ENCODE peak calls at places on chromosomes 16 and 17, in nine cellular contexts. V, O, Q, P, M, G, S, T and I are unnamed samples.

GRCh38 chr17:77548967-77549366 is 408.2 kb downstream of the SEC14L1 start:
- DNase-seq in V (no peak), O (no peak), Q (no peak), P (no peak), M (no peak), G (no peak), S (no peak), T (no peak), I (no peak)

GRCh38 chr17:29866746-29867404 is 63.2 kb downstream of the SSH2 start:
- DNase-seq in V (no peak), O (no peak), Q (no peak), P (no peak), M (no peak), G (no peak), S (no peak), T (no peak), I (no peak)

GRCh38 chr17:47707056-47707791 is 13.3 kb downstream of the TBKBP1 start:
- DNase-seq in V (no peak), O (peak), Q (no peak), P (no peak), M (no peak), G (peak), S (peak), T (no peak), I (peak)

GRCh38 chr17:75096082-75096625 is 8.4 kb downstream of the SLC16A5 start:
- DNase-seq in V (no peak), O (peak), Q (no peak), P (peak), M (peak), G (peak), S (peak), T (no peak), I (no peak)

GRCh38 chr17:77036136-77036840 is 104.5 kb upstream of the SEC14L1 start:
- DNase-seq in V (no peak), O (no peak), Q (no peak), P (no peak), M (no peak), G (no peak), S (no peak), T (no peak), I (no peak)

GRCh38 chr17:82648165-82648668 is at the start of gene WDR45B:
- DNase-seq in V (peak), O (peak), Q (peak), P (peak), M (peak), G (peak), S (peak), T (peak), I (peak)

GRCh38 chr16:54597222-54597621 is 310.6 kb upstream of the IRX3 start:
- DNase-seq in V (no peak), O (no peak), Q (no peak), P (no peak), M (no peak), G (no peak), S (no peak), T (no peak), I (no peak)

GRCh38 chr17:82065193-82065637 is 389 bp downstream of the DUS1L start:
- DNase-seq in V (no peak), O (no peak), Q (no peak), P (no peak), M (no peak), G (peak), S (no peak), T (no peak), I (peak)

GRCh38 chr17:3011891-3012290 is 51.5 kb downstream of the OR1D5 start:
- DNase-seq in V (no peak), O (no peak), Q (no peak), P (no peak), M (no peak), G (no peak), S (no peak), T (no peak), I (no peak)

GRCh38 chr17:81480140-81480917 is 32.3 kb downstream of the ACTG1 start:
- DNase-seq in V (no peak), O (no peak), Q (peak), P (peak), M (no peak), G (peak), S (peak), T (no peak), I (no peak)

GRCh38 chr16:2150418-2151187 is 2.2 kb downstream of the RAB26 start:
- DNase-seq in V (peak), O (no peak), Q (no peak), P (peak), M (no peak), G (no peak), S (peak), T (no peak), I (no peak)

GRCh38 chr16:62041401-62041800 is 5.2 kb upstream of the CDH8 start:
- DNase-seq in V (no peak), O (peak), Q (peak), P (peak), M (no peak), G (no peak), S (no peak), T (peak), I (no peak)

GRCh38 chr16:82609140-82609539 is 17.6 kb upstream of the CDH13 start:
- DNase-seq in V (no peak), O (no peak), Q (no peak), P (no peak), M (peak), G (peak), S (no peak), T (no peak), I (no peak)

GRCh38 chr16:11619327-11619851 is 32.7 kb upstream of the LITAF start:
- DNase-seq in V (no peak), O (no peak), Q (no peak), P (no peak), M (no peak), G (no peak), S (no peak), T (no peak), I (no peak)

GRCh38 chr17:1714488-1714979 is 4.4 kb upstream of the TLCD2 start:
- DNase-seq in V (peak), O (peak), Q (peak), P (peak), M (peak), G (peak), S (peak), T (peak), I (peak)

GRCh38 chr17:72358465-72358864 is 237.6 kb downstream of the SOX9 start:
- DNase-seq in V (no peak), O (no peak), Q (no peak), P (peak), M (no peak), G (no peak), S (no peak), T (no peak), I (no peak)

GRCh38 chr16:11254913-11255736 is 879 bp downstream of the SOCS1 start:
- DNase-seq in V (peak), O (no peak), Q (no peak), P (no peak), M (peak), G (peak), S (peak), T (no peak), I (peak)

GRCh38 chr17:44503080-44503842 is at the start of gene GPATCH8:
- DNase-seq in V (peak), O (peak), Q (peak), P (peak), M (peak), G (peak), S (peak), T (peak), I (peak)

GRCh38 chr17:79968116-79968515 is 67.6 kb downstream of the TBC1D16 start:
- DNase-seq in V (no peak), O (no peak), Q (no peak), P (no peak), M (no peak), G (no peak), S (no peak), T (no peak), I (no peak)

GRCh38 chr17:1847191-1847590 is 17.4 kb downstream of the RPA1 start:
- DNase-seq in V (no peak), O (no peak), Q (no peak), P (no peak), M (peak), G (peak), S (no peak), T (no peak), I (no peak)

GRCh38 chr17:29753845-29754439 is 131.2 kb upstream of the CORO6 start:
- DNase-seq in V (no peak), O (no peak), Q (no peak), P (no peak), M (no peak), G (no peak), S (no peak), T (no peak), I (no peak)

GRCh38 chr17:41678907-41679739 is 9.6 kb upstream of the EIF1 start:
- DNase-seq in V (peak), O (no peak), Q (peak), P (peak), M (no peak), G (no peak), S (no peak), T (no peak), I (peak)

GRCh38 chr16:23670137-23670776 is 8.4 kb upstream of the PLK1 start:
- DNase-seq in V (peak), O (no peak), Q (peak), P (peak), M (no peak), G (no peak), S (no peak), T (no peak), I (no peak)

GRCh38 chr16:11576427-11577289 is 10.1 kb downstream of the LITAF start:
- DNase-seq in V (no peak), O (no peak), Q (no peak), P (peak), M (peak), G (no peak), S (no peak), T (no peak), I (no peak)

GRCh38 chr17:56247816-56248215 is 94.5 kb downstream of the ANKFN1 start:
- DNase-seq in V (no peak), O (no peak), Q (no peak), P (no peak), M (no peak), G (no peak), S (no peak), T (no peak), I (no peak)

GRCh38 chr16:77035361-77035760 is 155.6 kb upstream of the MON1B start:
- DNase-seq in V (no peak), O (no peak), Q (no peak), P (no peak), M (no peak), G (no peak), S (no peak), T (no peak), I (no peak)

GRCh38 chr16:67537636-67538591 is 9.3 kb downstream of the RIPOR1 start:
- DNase-seq in V (peak), O (no peak), Q (no peak), P (no peak), M (peak), G (peak), S (peak), T (no peak), I (peak)

GRCh38 chr16:75593825-75594820 is 27.9 kb downstream of the GABARAPL2 start:
- DNase-seq in V (no peak), O (no peak), Q (no peak), P (peak), M (no peak), G (no peak), S (no peak), T (no peak), I (no peak)

GRCh38 chr16:77974883-77975282 is 47.5 kb upstream of the CLEC3A start:
- DNase-seq in V (no peak), O (no peak), Q (no peak), P (peak), M (no peak), G (no peak), S (no peak), T (peak), I (no peak)

GRCh38 chr16:17467923-17468540 is 2.7 kb downstream of the XYLT1 start:
- DNase-seq in V (peak), O (peak), Q (peak), P (peak), M (peak), G (peak), S (peak), T (peak), I (peak)

GRCh38 chr17:18946536-18946935 is 5.4 kb upstream of the SLC5A10 start:
- DNase-seq in V (no peak), O (no peak), Q (no peak), P (no peak), M (no peak), G (no peak), S (no peak), T (no peak), I (no peak)

GRCh38 chr17:47618416-47618815 is 31.3 kb upstream of the KPNB1 start:
- DNase-seq in V (no peak), O (no peak), Q (peak), P (no peak), M (no peak), G (no peak), S (no peak), T (peak), I (no peak)

GRCh38 chr17:75587718-75588545 is at the start of gene MYO15B:
- DNase-seq in V (peak), O (peak), Q (no peak), P (no peak), M (peak), G (peak), S (peak), T (no peak), I (peak)

GRCh38 chr16:30637952-30638351 is 12.8 kb upstream of the PRR14 start:
- DNase-seq in V (no peak), O (no peak), Q (no peak), P (peak), M (no peak), G (no peak), S (no peak), T (peak), I (no peak)

GRCh38 chr17:78133971-78134898 is 3.7 kb downstream of the TMC8 start:
- DNase-seq in V (peak), O (no peak), Q (no peak), P (peak), M (no peak), G (no peak), S (peak), T (peak), I (peak)

GRCh38 chr16:78866556-78866955 is 734.0 kb downstream of the MAF start:
- DNase-seq in V (no peak), O (no peak), Q (no peak), P (no peak), M (peak), G (peak), S (peak), T (no peak), I (no peak)

GRCh38 chr17:3916825-3917224 is 560 bp upstream of the P2RX1 start:
- DNase-seq in V (no peak), O (no peak), Q (no peak), P (no peak), M (no peak), G (no peak), S (no peak), T (no peak), I (no peak)

GRCh38 chr17:33709881-33710280 is 416.8 kb upstream of the ASIC2 start:
- DNase-seq in V (no peak), O (no peak), Q (no peak), P (no peak), M (no peak), G (no peak), S (no peak), T (no peak), I (no peak)